ENCODE peak calls at places on chromosomes 4 and X, in ten cellular contexts. One of them, this sample, is unnamed. For H3K4me1, the result is how much of the 10 kb centered on the place peaks cover.

GRCh38 chrX:68045008-68045577 is 388.2 kb downstream of the OPHN1 start:
- DNase-seq in body of pancreas: no peak
- DNase-seq in HepG2: no peak
- DNase-seq in esophagus muscularis mucosa: no peak
- DNase-seq in sigmoid colon: no peak
- DNase-seq in suprapubic skin: no peak
- DNase-seq in transverse colon: no peak
- DNase-seq in spleen: no peak
- DNase-seq in heart left ventricle: no peak
- DNase-seq in A549: no peak
- DNase-seq in this sample: no peak

GRCh38 chr4:47038263-47038662 is 6.9 kb downstream of the GABRB1 start:
- DNase-seq in esophagus muscularis mucosa: no peak
- DNase-seq in HepG2: no peak
- DNase-seq in transverse colon: no peak
- DNase-seq in suprapubic skin: no peak
- DNase-seq in body of pancreas: no peak
- DNase-seq in spleen: no peak
- DNase-seq in sigmoid colon: no peak
- DNase-seq in heart left ventricle: no peak
- DNase-seq in A549: no peak
- DNase-seq in this sample: no peak

GRCh38 chr4:121072080-121072835 is at the start of gene NDNF:
- DNase-seq in sigmoid colon: peak
- DNase-seq in body of pancreas: peak
- DNase-seq in esophagus muscularis mucosa: no peak
- DNase-seq in spleen: no peak
- DNase-seq in HepG2: peak
- DNase-seq in suprapubic skin: peak
- DNase-seq in transverse colon: peak
- DNase-seq in A549: no peak
- DNase-seq in heart left ventricle: peak
- DNase-seq in this sample: no peak

GRCh38 chr4:116501954-116502353 is 583.4 kb downstream of the TRAM1L1 start:
- DNase-seq in spleen: no peak
- DNase-seq in transverse colon: no peak
- DNase-seq in A549: no peak
- DNase-seq in sigmoid colon: no peak
- DNase-seq in heart left ventricle: no peak
- DNase-seq in esophagus muscularis mucosa: no peak
- DNase-seq in HepG2: no peak
- DNase-seq in suprapubic skin: no peak
- DNase-seq in body of pancreas: no peak
- DNase-seq in this sample: no peak

GRCh38 chr4:76687730-76688441 is 210.1 kb downstream of the SOWAHB start:
- DNase-seq in heart left ventricle: no peak
- DNase-seq in spleen: no peak
- DNase-seq in HepG2: no peak
- DNase-seq in body of pancreas: no peak
- DNase-seq in A549: no peak
- DNase-seq in transverse colon: no peak
- DNase-seq in esophagus muscularis mucosa: no peak
- DNase-seq in suprapubic skin: no peak
- DNase-seq in sigmoid colon: no peak
- DNase-seq in this sample: no peak

GRCh38 chr4:30770049-30770549 is 49.9 kb downstream of the PCDH7 start:
- DNase-seq in heart left ventricle: no peak
- DNase-seq in sigmoid colon: no peak
- DNase-seq in transverse colon: no peak
- DNase-seq in suprapubic skin: no peak
- DNase-seq in spleen: no peak
- DNase-seq in body of pancreas: no peak
- DNase-seq in esophagus muscularis mucosa: no peak
- DNase-seq in HepG2: no peak
- DNase-seq in A549: no peak
- DNase-seq in this sample: no peak

GRCh38 chr4:127400736-127401346 is 231.9 kb upstream of the INTU start:
- DNase-seq in body of pancreas: peak
- DNase-seq in heart left ventricle: peak
- DNase-seq in transverse colon: peak
- DNase-seq in sigmoid colon: peak
- DNase-seq in HepG2: peak
- DNase-seq in spleen: no peak
- DNase-seq in esophagus muscularis mucosa: no peak
- DNase-seq in A549: peak
- DNase-seq in suprapubic skin: peak
- DNase-seq in this sample: no peak

GRCh38 chrX:151753313-151754041 is 18.9 kb downstream of the CNGA2 start:
- DNase-seq in heart left ventricle: peak
- DNase-seq in suprapubic skin: peak
- DNase-seq in sigmoid colon: peak
- DNase-seq in esophagus muscularis mucosa: no peak
- DNase-seq in body of pancreas: peak
- DNase-seq in transverse colon: peak
- DNase-seq in A549: peak
- DNase-seq in spleen: peak
- DNase-seq in HepG2: peak
- DNase-seq in this sample: no peak

GRCh38 chr4:168560835-168561210 is 64.0 kb downstream of the PALLD start:
- DNase-seq in spleen: no peak
- DNase-seq in A549: no peak
- DNase-seq in transverse colon: no peak
- DNase-seq in suprapubic skin: no peak
- DNase-seq in heart left ventricle: no peak
- DNase-seq in esophagus muscularis mucosa: no peak
- DNase-seq in body of pancreas: no peak
- DNase-seq in HepG2: no peak
- DNase-seq in sigmoid colon: no peak
- DNase-seq in this sample: no peak

GRCh38 chr4:82360298-82361177 is 13.3 kb downstream of the HNRNPD start:
- DNase-seq in body of pancreas: no peak
- DNase-seq in spleen: no peak
- DNase-seq in suprapubic skin: no peak
- DNase-seq in HepG2: no peak
- DNase-seq in transverse colon: no peak
- DNase-seq in heart left ventricle: no peak
- DNase-seq in A549: no peak
- DNase-seq in esophagus muscularis mucosa: no peak
- DNase-seq in sigmoid colon: no peak
- DNase-seq in this sample: no peak

GRCh38 chr4:64327237-64327636 is 82.0 kb downstream of the TECRL start:
- DNase-seq in heart left ventricle: no peak
- DNase-seq in suprapubic skin: no peak
- DNase-seq in spleen: no peak
- DNase-seq in sigmoid colon: no peak
- DNase-seq in A549: no peak
- DNase-seq in transverse colon: no peak
- DNase-seq in body of pancreas: no peak
- DNase-seq in esophagus muscularis mucosa: no peak
- DNase-seq in HepG2: no peak
- DNase-seq in this sample: no peak

GRCh38 chr4:73866236-73866635 is 3.0 kb upstream of the CXCL1 start:
- DNase-seq in sigmoid colon: no peak
- DNase-seq in body of pancreas: no peak
- DNase-seq in transverse colon: no peak
- DNase-seq in heart left ventricle: no peak
- DNase-seq in spleen: no peak
- DNase-seq in suprapubic skin: no peak
- DNase-seq in esophagus muscularis mucosa: no peak
- DNase-seq in HepG2: no peak
- DNase-seq in A549: no peak
- DNase-seq in this sample: no peak
- H3K4me1 ChIP-seq in sigmoid colon: under half
- H3K4me1 ChIP-seq in body of pancreas: under half
- H3K4me1 ChIP-seq in transverse colon: under half
- H3K4me1 ChIP-seq in heart left ventricle: under half
- H3K4me1 ChIP-seq in spleen: under half
- H3K4me1 ChIP-seq in suprapubic skin: under half
- H3K4me1 ChIP-seq in esophagus muscularis mucosa: under half
- H3K4me1 ChIP-seq in HepG2: under half
- H3K4me1 ChIP-seq in A549: under half
- H3K4me1 ChIP-seq in this sample: under half

DNA sequence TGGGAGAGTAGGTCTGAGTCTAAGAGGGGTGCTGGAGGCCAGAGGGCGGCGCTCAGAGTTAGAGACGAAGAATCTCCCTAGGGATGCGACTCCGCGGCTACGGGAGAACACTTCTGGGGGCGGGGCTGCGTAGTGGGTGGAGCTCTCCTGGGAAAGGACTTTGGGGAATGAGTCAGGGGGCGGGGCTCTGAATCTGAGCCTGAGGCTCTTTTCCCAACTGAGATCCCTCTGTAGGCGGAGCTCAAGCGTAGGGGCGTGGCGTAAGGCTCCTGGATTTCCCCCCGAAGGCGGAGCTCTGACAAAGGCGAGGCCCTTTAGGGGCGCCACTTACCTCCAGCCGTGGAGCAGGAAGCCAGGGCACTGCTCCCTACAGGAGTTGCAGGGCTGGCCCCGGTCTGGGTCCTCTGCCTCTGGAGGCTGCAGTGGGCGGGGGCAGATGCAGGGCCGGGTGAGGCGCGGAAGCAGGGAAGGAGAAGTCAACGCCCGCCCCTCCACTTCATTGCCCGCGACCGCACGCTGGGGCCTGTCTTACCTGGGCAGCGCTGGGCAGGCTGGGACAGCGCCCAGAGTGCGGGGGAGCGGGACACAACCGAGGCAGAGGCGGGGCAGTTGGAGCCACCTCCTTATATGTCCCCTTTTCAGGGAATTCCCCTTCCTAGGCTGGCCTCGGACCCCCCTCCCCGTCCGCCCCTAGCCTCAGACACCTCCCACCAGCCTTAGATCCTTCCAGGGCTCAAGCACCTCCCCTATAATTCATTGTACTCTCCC is 1.7 kb downstream of the PRICKLE3 start:
- DNase-seq in sigmoid colon: peak
- DNase-seq in A549: peak
- DNase-seq in transverse colon: peak
- DNase-seq in body of pancreas: peak
- DNase-seq in HepG2: no peak
- DNase-seq in spleen: peak
- DNase-seq in suprapubic skin: peak
- DNase-seq in heart left ventricle: peak
- DNase-seq in esophagus muscularis mucosa: peak
- DNase-seq in this sample: no peak
- TF ChIP-seq POLR2A in sigmoid colon: peak
- TF ChIP-seq POLR2A in A549: peak
- TF ChIP-seq POLR2A in transverse colon: peak
- TF ChIP-seq POLR2A in body of pancreas: peak
- TF ChIP-seq POLR2A in HepG2: no peak
- TF ChIP-seq POLR2A in spleen: no peak
- TF ChIP-seq POLR2A in suprapubic skin: no peak
- TF ChIP-seq POLR2A in heart left ventricle: peak
- TF ChIP-seq POLR2A in esophagus muscularis mucosa: no peak
- TF ChIP-seq POLR2A in this sample: no peak

DNA sequence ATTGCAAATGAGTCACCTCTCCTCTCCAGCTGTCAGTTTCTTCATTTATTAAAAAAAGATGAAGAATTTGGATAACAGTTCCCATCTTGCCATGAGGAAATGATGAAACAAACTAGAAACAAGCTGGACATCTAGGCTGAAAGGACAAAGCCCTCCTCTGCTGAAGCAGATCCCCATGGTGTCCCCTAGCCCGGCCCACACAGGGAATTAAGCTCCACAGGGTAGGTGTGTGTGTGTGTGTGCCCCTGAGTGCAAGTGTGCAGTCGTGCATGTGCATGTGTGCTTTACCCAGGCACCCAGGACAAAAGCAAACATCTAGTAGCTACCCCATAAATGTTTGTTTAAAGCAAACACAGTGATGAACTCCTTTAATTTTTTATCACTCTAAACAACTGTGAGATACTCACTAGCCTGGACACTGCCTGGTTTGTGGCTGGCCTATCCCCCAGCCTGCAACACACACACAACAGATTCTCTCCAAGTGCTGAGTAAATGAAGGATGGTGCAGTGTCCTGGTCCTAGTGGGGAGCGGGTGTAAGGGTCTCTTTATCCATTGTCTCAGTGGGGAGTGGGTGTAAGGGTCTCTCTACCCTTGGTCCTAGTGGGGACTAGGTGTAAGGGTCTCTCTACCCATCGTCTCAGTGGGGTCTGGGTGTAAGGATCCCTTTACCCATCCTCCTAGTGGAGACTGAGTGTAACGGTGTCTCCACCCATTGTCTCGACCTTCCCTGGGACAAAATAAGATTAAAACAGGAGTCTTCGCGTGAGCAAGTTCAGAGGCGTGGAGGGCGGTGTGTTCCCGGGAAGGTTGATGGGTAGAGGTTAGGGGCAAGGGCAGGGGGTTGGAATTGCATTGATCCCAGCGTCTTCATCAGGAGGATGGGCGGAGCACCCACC is 688 bp upstream of the EVC start:
- DNase-seq in spleen: no peak
- DNase-seq in heart left ventricle: no peak
- DNase-seq in transverse colon: no peak
- DNase-seq in sigmoid colon: no peak
- DNase-seq in esophagus muscularis mucosa: no peak
- DNase-seq in A549: peak
- DNase-seq in body of pancreas: no peak
- DNase-seq in HepG2: peak
- DNase-seq in suprapubic skin: no peak
- DNase-seq in this sample: no peak
- H3K4me1 ChIP-seq in spleen: under half
- H3K4me1 ChIP-seq in heart left ventricle: under half
- H3K4me1 ChIP-seq in transverse colon: under half
- H3K4me1 ChIP-seq in sigmoid colon: under half
- H3K4me1 ChIP-seq in esophagus muscularis mucosa: half or more
- H3K4me1 ChIP-seq in A549: under half
- H3K4me1 ChIP-seq in body of pancreas: half or more
- H3K4me1 ChIP-seq in HepG2: under half
- H3K4me1 ChIP-seq in suprapubic skin: half or more
- H3K4me1 ChIP-seq in this sample: half or more

DNA sequence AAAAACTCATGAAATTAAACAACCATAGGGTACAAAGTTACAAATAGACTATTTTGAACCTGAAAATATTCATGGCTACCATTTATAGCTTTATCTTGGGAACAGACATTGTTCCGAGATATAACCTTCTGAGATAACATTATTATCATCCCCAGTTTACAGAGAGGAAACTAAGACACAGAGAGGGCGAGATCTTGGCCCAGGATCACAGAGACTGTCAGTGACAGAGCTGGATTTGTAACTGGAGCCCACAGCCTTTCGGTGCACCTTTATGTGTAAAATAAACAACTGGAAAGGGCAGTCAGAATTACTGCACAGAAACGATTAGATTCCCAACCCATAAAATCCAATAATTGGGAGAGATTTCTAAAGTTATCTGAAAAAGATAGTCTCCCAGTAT is 28.4 kb downstream of the KLF3 start:
- DNase-seq in transverse colon: no peak
- DNase-seq in body of pancreas: no peak
- DNase-seq in esophagus muscularis mucosa: no peak
- DNase-seq in spleen: no peak
- DNase-seq in A549: no peak
- DNase-seq in suprapubic skin: no peak
- DNase-seq in HepG2: no peak
- DNase-seq in sigmoid colon: no peak
- DNase-seq in heart left ventricle: no peak
- DNase-seq in this sample: no peak
- TF ChIP-seq POLR2A in transverse colon: no peak
- TF ChIP-seq POLR2A in body of pancreas: no peak
- TF ChIP-seq POLR2A in esophagus muscularis mucosa: no peak
- TF ChIP-seq POLR2A in spleen: no peak
- TF ChIP-seq POLR2A in A549: no peak
- TF ChIP-seq POLR2A in suprapubic skin: no peak
- TF ChIP-seq POLR2A in HepG2: no peak
- TF ChIP-seq POLR2A in sigmoid colon: no peak
- TF ChIP-seq POLR2A in heart left ventricle: no peak
- TF ChIP-seq POLR2A in this sample: no peak

GRCh38 chr4:88007304-88008132 is at the start of gene PKD2:
- DNase-seq in transverse colon: peak
- DNase-seq in heart left ventricle: peak
- DNase-seq in A549: peak
- DNase-seq in esophagus muscularis mucosa: no peak
- DNase-seq in suprapubic skin: peak
- DNase-seq in body of pancreas: peak
- DNase-seq in HepG2: no peak
- DNase-seq in spleen: peak
- DNase-seq in sigmoid colon: peak
- DNase-seq in this sample: no peak
- H3K4me1 ChIP-seq in transverse colon: under half
- H3K4me1 ChIP-seq in heart left ventricle: under half
- H3K4me1 ChIP-seq in A549: under half
- H3K4me1 ChIP-seq in esophagus muscularis mucosa: half or more
- H3K4me1 ChIP-seq in suprapubic skin: under half
- H3K4me1 ChIP-seq in body of pancreas: under half
- H3K4me1 ChIP-seq in HepG2: under half
- H3K4me1 ChIP-seq in spleen: under half
- H3K4me1 ChIP-seq in sigmoid colon: half or more
- H3K4me1 ChIP-seq in this sample: under half

This sample was measured in vagina.